ENCODE peak calls at places on chromosomes 1 and 21, in nine cellular contexts. M is GM18507, H is mesendoderm, L is GF-D8, E is COR-L47, X is LHCN-M2, T is ACHN, A is NCI-H510A treated with DMSO at 0.1 percent for 48 hours, O is C1 segment of cervical spinal cord. D is an unnamed sample.

GRCh38 chr1:160419150-160419837 is 18.9 kb downstream of the VANGL2 start:
- DNase-seq in M (no peak), H (no peak), L (no peak), E (no peak), X (no peak), T (no peak), A (no peak), O (no peak), D (no peak)

GRCh38 chr1:216447898-216448568 is 24.8 kb upstream of the USH2A start:
- DNase-seq in M (no peak), H (no peak), L (no peak), E (no peak), X (no peak), T (no peak), A (no peak), O (no peak), D (no peak)

GRCh38 chr1:91693542-91693941 is 192.4 kb downstream of the TGFBR3 start:
- DNase-seq in M (no peak), H (no peak), L (no peak), E (no peak), X (no peak), T (no peak), A (no peak), O (peak), D (no peak)

GRCh38 chr1:31238986-31239613 is 587 bp downstream of the NKAIN1 start:
- DNase-seq in M (no peak), H (peak), L (no peak), E (peak), X (no peak), T (no peak), A (peak), O (no peak), D (peak)

GRCh38 chr21:41712730-41713129 is 54.1 kb downstream of the RIPK4 start:
- DNase-seq in M (no peak), H (no peak), L (no peak), E (no peak), X (no peak), T (no peak), A (no peak), O (no peak), D (no peak)

GRCh38 chr1:60863131-60863530 is 219.2 kb upstream of the NFIA start:
- DNase-seq in M (no peak), H (no peak), L (no peak), E (no peak), X (no peak), T (no peak), A (no peak), O (no peak), D (no peak)

GRCh38 chr1:110186558-110186957 is 23.6 kb upstream of the KCNC4 start:
- DNase-seq in M (no peak), H (no peak), L (no peak), E (no peak), X (no peak), T (no peak), A (peak), O (no peak), D (no peak)

GRCh38 chr1:223846668-223847007 is 891 bp upstream of the TP53BP2 start:
- DNase-seq in M (no peak), H (peak), L (no peak), E (no peak), X (peak), T (peak), A (peak), O (peak), D (peak)

GRCh38 chr1:234505774-234506114 is 26.8 kb upstream of the TARBP1 start:
- DNase-seq in M (no peak), H (no peak), L (peak), E (no peak), X (peak), T (no peak), A (no peak), O (no peak), D (no peak)

GRCh38 chr1:47334765-47335435 is 1.3 kb downstream of the CMPK1 start:
- DNase-seq in M (no peak), H (no peak), L (no peak), E (no peak), X (no peak), T (no peak), A (no peak), O (no peak), D (no peak)

GRCh38 chr1:167820684-167821355 is 93.1 kb downstream of the ADCY10 start:
- DNase-seq in M (no peak), H (peak), L (no peak), E (no peak), X (no peak), T (peak), A (no peak), O (no peak), D (no peak)

GRCh38 chr1:236836157-236836556 is 41.1 kb downstream of the MTR start:
- DNase-seq in M (no peak), H (no peak), L (peak), E (no peak), X (no peak), T (no peak), A (no peak), O (no peak), D (no peak)

GRCh38 chr1:212754715-212755114 is 36.9 kb downstream of the NSL1 start:
- DNase-seq in M (no peak), H (peak), L (no peak), E (no peak), X (no peak), T (no peak), A (no peak), O (no peak), D (no peak)

GRCh38 chr21:44255519-44255981 is 6.1 kb downstream of the DNMT3L start:
- DNase-seq in M (no peak), H (peak), L (no peak), E (no peak), X (no peak), T (no peak), A (no peak), O (no peak), D (no peak)

D was measured in HuH-7.5.